ENCODE peak calls at places on chromosomes 1 and 21, in six cellular contexts. One of them, this sample, is unnamed.

GRCh38 chr1:63780541-63780940 is 6.7 kb downstream of the ROR1 start:
- DNase-seq in GM12892: no peak
- DNase-seq in uterus: no peak
- DNase-seq in HCT116: no peak
- DNase-seq in body of pancreas: no peak
- DNase-seq in gastrocnemius medialis: no peak
- DNase-seq in this sample: no peak

GRCh38 chr1:34983700-34984355 is 1.3 kb downstream of the TMEM35B start:
- DNase-seq in GM12892: no peak
- DNase-seq in uterus: no peak
- DNase-seq in HCT116: no peak
- DNase-seq in body of pancreas: peak; percentile 42
- DNase-seq in gastrocnemius medialis: no peak
- DNase-seq in this sample: no peak

GRCh38 chr1:94973271-94973922 is 46.5 kb upstream of the CNN3 start:
- DNase-seq in GM12892: no peak
- DNase-seq in uterus: no peak
- DNase-seq in HCT116: no peak
- DNase-seq in body of pancreas: no peak
- DNase-seq in gastrocnemius medialis: no peak
- DNase-seq in this sample: no peak

GRCh38 chr1:22613226-22613918 is 23.1 kb upstream of the C1QA start:
- DNase-seq in GM12892: no peak
- DNase-seq in uterus: no peak
- DNase-seq in HCT116: no peak
- DNase-seq in body of pancreas: no peak
- DNase-seq in gastrocnemius medialis: no peak
- DNase-seq in this sample: no peak

GRCh38 chr1:109649380-109649987 is 6.4 kb upstream of the GSTM4 start:
- DNase-seq in GM12892: no peak
- DNase-seq in uterus: no peak
- DNase-seq in HCT116: peak; percentile 18
- DNase-seq in body of pancreas: no peak
- DNase-seq in gastrocnemius medialis: no peak
- DNase-seq in this sample: peak; percentile 7

GRCh38 chr21:42370894-42371654 is 4.7 kb upstream of the TFF1 start:
- DNase-seq in GM12892: no peak
- DNase-seq in uterus: no peak
- DNase-seq in HCT116: no peak
- DNase-seq in body of pancreas: no peak
- DNase-seq in gastrocnemius medialis: no peak
- DNase-seq in this sample: no peak

GRCh38 chr1:30310966-30311742 is 412.2 kb downstream of the MATN1 start:
- DNase-seq in GM12892: no peak
- DNase-seq in uterus: no peak
- DNase-seq in HCT116: no peak
- DNase-seq in body of pancreas: no peak
- DNase-seq in gastrocnemius medialis: no peak
- DNase-seq in this sample: no peak

GRCh38 chr1:223776075-223776814 is 63.9 kb downstream of the CAPN2 start:
- DNase-seq in GM12892: no peak
- DNase-seq in uterus: no peak
- DNase-seq in HCT116: peak; percentile 38
- DNase-seq in body of pancreas: peak; percentile 63
- DNase-seq in gastrocnemius medialis: no peak
- DNase-seq in this sample: no peak

GRCh38 chr1:107479865-107480264 is 339.0 kb downstream of the NTNG1 start:
- DNase-seq in GM12892: no peak
- DNase-seq in uterus: no peak
- DNase-seq in HCT116: no peak
- DNase-seq in body of pancreas: no peak
- DNase-seq in gastrocnemius medialis: no peak
- DNase-seq in this sample: no peak

GRCh38 chr1:90175490-90176157 is 180.7 kb downstream of the ZNF326 start:
- DNase-seq in GM12892: no peak
- DNase-seq in uterus: no peak
- DNase-seq in HCT116: no peak
- DNase-seq in body of pancreas: no peak
- DNase-seq in gastrocnemius medialis: no peak
- DNase-seq in this sample: no peak

GRCh38 chr1:56284933-56285332 is 294.4 kb downstream of the PLPP3 start:
- DNase-seq in GM12892: no peak
- DNase-seq in uterus: peak; percentile 37
- DNase-seq in HCT116: no peak
- DNase-seq in body of pancreas: peak; percentile 24
- DNase-seq in gastrocnemius medialis: peak; percentile 23
- DNase-seq in this sample: no peak

GRCh38 chr1:10796029-10796944 is at the start of gene CASZ1:
- DNase-seq in GM12892: no peak
- DNase-seq in uterus: peak; percentile 77
- DNase-seq in HCT116: peak; percentile 87
- DNase-seq in body of pancreas: peak; percentile 91
- DNase-seq in gastrocnemius medialis: peak; percentile 84
- DNase-seq in this sample: peak; percentile 68

GRCh38 chr1:65524931-65525296 is 104.4 kb downstream of the LEPR start:
- DNase-seq in GM12892: no peak
- DNase-seq in uterus: no peak
- DNase-seq in HCT116: no peak
- DNase-seq in body of pancreas: no peak
- DNase-seq in gastrocnemius medialis: no peak
- DNase-seq in this sample: no peak

GRCh38 chr21:38839370-38839681 is 33.6 kb downstream of the ETS2 start:
- DNase-seq in GM12892: no peak
- DNase-seq in uterus: no peak
- DNase-seq in HCT116: no peak
- DNase-seq in body of pancreas: no peak
- DNase-seq in gastrocnemius medialis: no peak
- DNase-seq in this sample: no peak

GRCh38 chr1:2373551-2374259 is 17.6 kb downstream of the MORN1 start:
- DNase-seq in GM12892: no peak
- DNase-seq in uterus: no peak
- DNase-seq in HCT116: no peak
- DNase-seq in body of pancreas: peak; percentile 9
- DNase-seq in gastrocnemius medialis: no peak
- DNase-seq in this sample: no peak

GRCh38 chr21:31873696-31874599 is 1.1 kb downstream of the HUNK start:
- DNase-seq in GM12892: peak; percentile 46
- DNase-seq in uterus: peak; percentile 53
- DNase-seq in HCT116: no peak
- DNase-seq in body of pancreas: peak; percentile 72
- DNase-seq in gastrocnemius medialis: no peak
- DNase-seq in this sample: peak; percentile 89

GRCh38 chr1:152228831-152229230 is 4.8 kb upstream of the HRNR start:
- DNase-seq in GM12892: no peak
- DNase-seq in uterus: no peak
- DNase-seq in HCT116: no peak
- DNase-seq in body of pancreas: no peak
- DNase-seq in gastrocnemius medialis: no peak
- DNase-seq in this sample: no peak

GRCh38 chr1:24322636-24323177 is 3.5 kb downstream of the GRHL3 start:
- DNase-seq in GM12892: no peak
- DNase-seq in uterus: no peak
- DNase-seq in HCT116: no peak
- DNase-seq in body of pancreas: no peak
- DNase-seq in gastrocnemius medialis: no peak
- DNase-seq in this sample: no peak

GRCh38 chr1:185337221-185337620 is 20.2 kb upstream of the IVNS1ABP start:
- DNase-seq in GM12892: no peak
- DNase-seq in uterus: no peak
- DNase-seq in HCT116: no peak
- DNase-seq in body of pancreas: no peak
- DNase-seq in gastrocnemius medialis: no peak
- DNase-seq in this sample: no peak

GRCh38 chr1:233328661-233329498 is 1.4 kb downstream of the MAP3K21 start:
- DNase-seq in GM12892: no peak
- DNase-seq in uterus: peak; percentile 13
- DNase-seq in HCT116: no peak
- DNase-seq in body of pancreas: peak; percentile 51
- DNase-seq in gastrocnemius medialis: no peak
- DNase-seq in this sample: no peak

GRCh38 chr1:244097523-244098390 is 46.7 kb downstream of the ZBTB18 start:
- DNase-seq in GM12892: no peak
- DNase-seq in uterus: no peak
- DNase-seq in HCT116: no peak
- DNase-seq in body of pancreas: no peak
- DNase-seq in gastrocnemius medialis: no peak
- DNase-seq in this sample: no peak

GRCh38 chr1:226638001-226638601 is 89.5 kb downstream of the STUM start:
- DNase-seq in GM12892: no peak
- DNase-seq in uterus: peak; percentile 71
- DNase-seq in HCT116: no peak
- DNase-seq in body of pancreas: no peak
- DNase-seq in gastrocnemius medialis: peak; percentile 14
- DNase-seq in this sample: no peak

GRCh38 chr1:55185832-55186231 is 29.3 kb downstream of the USP24 start:
- DNase-seq in GM12892: no peak
- DNase-seq in uterus: no peak
- DNase-seq in HCT116: no peak
- DNase-seq in body of pancreas: no peak
- DNase-seq in gastrocnemius medialis: no peak
- DNase-seq in this sample: no peak

GRCh38 chr1:224253721-224254120 is 70.7 kb downstream of the DEGS1 start:
- DNase-seq in GM12892: no peak
- DNase-seq in uterus: no peak
- DNase-seq in HCT116: no peak
- DNase-seq in body of pancreas: no peak
- DNase-seq in gastrocnemius medialis: no peak
- DNase-seq in this sample: no peak

GRCh38 chr1:21293537-21294265 is 3.4 kb upstream of the ECE1 start:
- DNase-seq in GM12892: peak; percentile 41
- DNase-seq in uterus: no peak
- DNase-seq in HCT116: no peak
- DNase-seq in body of pancreas: no peak
- DNase-seq in gastrocnemius medialis: no peak
- DNase-seq in this sample: no peak

GRCh38 chr1:84758968-84759491 is 68.8 kb upstream of the SSX2IP start:
- DNase-seq in GM12892: no peak
- DNase-seq in uterus: peak; percentile 34
- DNase-seq in HCT116: no peak
- DNase-seq in body of pancreas: no peak
- DNase-seq in gastrocnemius medialis: no peak
- DNase-seq in this sample: no peak

GRCh38 chr1:21839337-21840037 is 27.4 kb downstream of the LDLRAD2 start:
- DNase-seq in GM12892: no peak
- DNase-seq in uterus: no peak
- DNase-seq in HCT116: no peak
- DNase-seq in body of pancreas: no peak
- DNase-seq in gastrocnemius medialis: no peak
- DNase-seq in this sample: no peak

DNA sequence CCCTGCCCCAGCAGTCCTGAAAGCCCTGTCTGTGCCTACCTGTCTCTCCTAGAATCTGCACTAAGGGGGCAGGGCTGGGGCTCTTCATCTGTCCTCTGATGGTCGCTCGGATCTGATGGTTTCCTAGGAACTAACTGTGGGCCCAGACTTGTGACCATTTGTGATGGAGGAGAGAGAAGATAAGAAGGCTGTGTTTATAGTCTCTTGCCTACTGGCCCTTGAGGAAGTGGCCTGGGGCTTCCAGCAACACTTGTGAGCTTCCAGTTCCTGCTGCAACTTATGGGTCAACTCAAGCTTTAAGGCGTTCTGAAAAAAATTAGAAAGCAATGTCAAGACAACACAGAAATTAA is 53.2 kb upstream of the SYNC start:
- DNase-seq in GM12892: no peak
- DNase-seq in uterus: no peak
- DNase-seq in HCT116: no peak
- DNase-seq in body of pancreas: no peak
- DNase-seq in gastrocnemius medialis: no peak
- DNase-seq in this sample: no peak
- TF ChIP-seq POLR2A in GM12892: no peak
- TF ChIP-seq POLR2A in uterus: no peak
- TF ChIP-seq POLR2A in HCT116: no peak
- TF ChIP-seq POLR2A in body of pancreas: no peak
- TF ChIP-seq POLR2A in gastrocnemius medialis: no peak
- TF ChIP-seq POLR2A in this sample: no peak

GRCh38 chr1:7953850-7954609 is 7.5 kb upstream of the PARK7 start:
- DNase-seq in GM12892: peak; percentile 77
- DNase-seq in uterus: peak; percentile 93
- DNase-seq in HCT116: peak; percentile 86
- DNase-seq in body of pancreas: peak; percentile 96
- DNase-seq in gastrocnemius medialis: peak; percentile 97
- DNase-seq in this sample: peak; percentile 99
- TF ChIP-seq POLR2A in GM12892: peak; percentile 88
- TF ChIP-seq POLR2A in uterus: peak; percentile 76
- TF ChIP-seq POLR2A in HCT116: peak; percentile 67
- TF ChIP-seq POLR2A in body of pancreas: peak; percentile 87
- TF ChIP-seq POLR2A in gastrocnemius medialis: peak; percentile 81
- TF ChIP-seq POLR2A in this sample: no peak

DNA sequence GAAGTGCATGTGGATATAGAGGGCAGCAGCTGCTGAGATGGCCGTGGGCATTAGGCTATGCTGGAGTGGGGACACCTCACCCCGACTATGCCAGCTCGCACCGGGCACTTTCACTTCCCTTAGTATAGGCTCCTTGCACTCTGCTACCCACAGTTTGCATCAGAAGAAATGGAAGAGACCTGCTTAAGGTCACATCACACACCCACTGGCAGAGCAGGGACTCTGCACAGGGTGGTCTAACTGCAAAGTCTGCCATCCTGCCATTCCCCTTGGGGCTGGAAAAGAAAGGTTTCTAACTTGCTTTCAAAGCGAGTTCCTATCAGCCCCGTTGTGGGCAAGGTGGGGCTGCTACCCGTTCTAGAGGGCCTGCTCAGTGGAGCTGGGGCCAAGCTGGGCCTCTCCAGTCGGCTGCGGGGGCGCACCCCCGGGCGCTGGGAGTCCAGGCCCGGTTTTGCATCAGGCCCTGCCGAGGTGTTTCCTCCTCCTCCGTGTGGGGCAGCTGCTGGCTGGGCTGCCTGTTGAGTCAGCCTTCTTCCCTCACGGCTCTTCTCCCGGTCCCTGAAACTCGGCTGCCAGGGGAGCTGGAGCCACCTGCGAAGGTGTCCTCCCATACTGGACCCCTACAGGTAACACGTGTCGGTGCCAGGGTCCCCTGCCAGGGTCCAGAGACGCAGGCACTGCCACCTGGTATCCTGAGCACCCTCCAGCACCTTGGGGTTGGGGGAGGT is at the start of gene SYTL1:
- DNase-seq in GM12892: peak; percentile 84
- DNase-seq in uterus: no peak
- DNase-seq in HCT116: peak; percentile 63
- DNase-seq in body of pancreas: peak; percentile 88
- DNase-seq in gastrocnemius medialis: no peak
- DNase-seq in this sample: no peak
- TF ChIP-seq POLR2A in GM12892: no peak
- TF ChIP-seq POLR2A in uterus: no peak
- TF ChIP-seq POLR2A in HCT116: peak; percentile 29
- TF ChIP-seq POLR2A in body of pancreas: peak; percentile 73
- TF ChIP-seq POLR2A in gastrocnemius medialis: no peak
- TF ChIP-seq POLR2A in this sample: no peak

DNA sequence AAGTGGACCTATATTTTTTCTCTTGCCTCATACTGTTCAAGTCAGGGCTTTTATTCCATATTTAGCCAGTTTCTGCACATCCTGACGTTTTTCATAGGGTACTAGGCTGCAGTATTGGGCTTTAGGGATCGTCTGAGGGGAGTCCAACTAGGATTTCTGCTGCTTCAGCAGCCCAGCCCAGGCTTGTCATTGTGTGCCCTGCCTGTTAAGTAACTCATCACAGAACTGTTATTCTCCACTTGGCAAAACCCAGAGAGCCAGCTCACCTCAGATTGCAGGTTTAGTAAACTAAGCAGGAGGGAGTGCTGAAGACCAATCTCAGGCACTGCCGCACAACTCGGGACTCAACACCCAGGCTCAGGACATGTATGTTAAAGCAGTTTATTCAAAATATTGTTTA is 2.8 kb downstream of the GALNT2 start:
- DNase-seq in GM12892: no peak
- DNase-seq in uterus: no peak
- DNase-seq in HCT116: no peak
- DNase-seq in body of pancreas: peak; percentile 60
- DNase-seq in gastrocnemius medialis: peak; percentile 73
- DNase-seq in this sample: no peak
- TF ChIP-seq POLR2A in GM12892: no peak
- TF ChIP-seq POLR2A in uterus: no peak
- TF ChIP-seq POLR2A in HCT116: no peak
- TF ChIP-seq POLR2A in body of pancreas: peak; percentile 31
- TF ChIP-seq POLR2A in gastrocnemius medialis: peak; percentile 54
- TF ChIP-seq POLR2A in this sample: no peak